ENCODE peak calls at places on chromosomes 6 and 20, in five cellular contexts. One of them, this sample, is unnamed.

GRCh38 chr6:111803384-111803783 is 69.9 kb downstream of the FYN start:
- DNase-seq in endothelial cell of umbilical vein: no peak
- DNase-seq in mesendoderm: no peak
- DNase-seq in GM23338: no peak
- DNase-seq in GM12878: no peak
- DNase-seq in this sample: no peak

GRCh38 chr6:2363211-2363610 is 117.8 kb upstream of the GMDS start:
- DNase-seq in endothelial cell of umbilical vein: no peak
- DNase-seq in mesendoderm: no peak
- DNase-seq in GM12878: no peak
- DNase-seq in GM23338: no peak
- DNase-seq in this sample: peak

GRCh38 chr6:43973351-43973750 is 153.9 kb downstream of the MRPL14 start:
- DNase-seq in GM12878: no peak
- DNase-seq in endothelial cell of umbilical vein: no peak
- DNase-seq in GM23338: no peak
- DNase-seq in mesendoderm: no peak
- DNase-seq in this sample: peak

GRCh38 chr6:128367437-128367836 is 153.0 kb downstream of the PTPRK start:
- DNase-seq in GM23338: no peak
- DNase-seq in mesendoderm: no peak
- DNase-seq in endothelial cell of umbilical vein: peak
- DNase-seq in GM12878: no peak
- DNase-seq in this sample: no peak

GRCh38 chr6:22880686-22881433 is 311.5 kb downstream of the HDGFL1 start:
- DNase-seq in GM12878: no peak
- DNase-seq in mesendoderm: peak
- DNase-seq in GM23338: no peak
- DNase-seq in endothelial cell of umbilical vein: peak
- DNase-seq in this sample: peak

GRCh38 chr6:143598466-143599080 is 79.2 kb upstream of the PHACTR2 start:
- DNase-seq in endothelial cell of umbilical vein: no peak
- DNase-seq in mesendoderm: peak
- DNase-seq in GM12878: no peak
- DNase-seq in GM23338: no peak
- DNase-seq in this sample: no peak

GRCh38 chr6:77217896-77218295 is 245.4 kb downstream of the HTR1B start:
- DNase-seq in mesendoderm: peak
- DNase-seq in GM23338: no peak
- DNase-seq in GM12878: no peak
- DNase-seq in endothelial cell of umbilical vein: no peak
- DNase-seq in this sample: no peak

GRCh38 chr6:105279463-105279862 is 99.6 kb upstream of the POPDC3 start:
- DNase-seq in mesendoderm: no peak
- DNase-seq in GM12878: no peak
- DNase-seq in endothelial cell of umbilical vein: no peak
- DNase-seq in GM23338: no peak
- DNase-seq in this sample: no peak

GRCh38 chr20:32336918-32337347 is 21.2 kb upstream of the ASXL1 start:
- DNase-seq in GM23338: peak
- DNase-seq in mesendoderm: peak
- DNase-seq in GM12878: no peak
- DNase-seq in endothelial cell of umbilical vein: peak
- DNase-seq in this sample: no peak

GRCh38 chr6:152416652-152417051 is 220.5 kb downstream of the SYNE1 start:
- DNase-seq in GM12878: no peak
- DNase-seq in endothelial cell of umbilical vein: no peak
- DNase-seq in GM23338: no peak
- DNase-seq in mesendoderm: no peak
- DNase-seq in this sample: no peak
- H3K4me2 ChIP-seq in GM12878: no peak
- H3K4me2 ChIP-seq in endothelial cell of umbilical vein: no peak
- H3K4me2 ChIP-seq in GM23338: no peak
- H3K4me2 ChIP-seq in mesendoderm: no peak
- H3K4me2 ChIP-seq in this sample: no peak

DNA sequence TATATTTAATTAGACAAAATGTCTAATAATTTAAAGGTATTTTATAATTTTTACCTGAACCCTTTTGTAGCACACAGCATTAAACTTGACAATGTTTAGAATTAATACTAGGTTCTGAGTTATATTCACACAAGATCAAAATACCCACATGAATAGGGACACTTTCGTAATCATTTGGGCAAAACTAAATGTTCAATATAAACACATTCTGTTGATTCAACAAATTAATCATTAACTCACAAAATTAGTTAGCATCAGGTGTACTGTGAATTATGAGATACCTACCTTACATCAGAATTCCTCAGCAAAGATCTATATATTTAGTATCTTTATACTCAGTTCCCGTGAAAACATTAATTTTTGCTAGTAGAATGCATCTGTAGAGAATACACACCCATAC is 481.5 kb upstream of the MANEA start:
- DNase-seq in mesendoderm: no peak
- DNase-seq in endothelial cell of umbilical vein: no peak
- DNase-seq in GM12878: no peak
- DNase-seq in GM23338: no peak
- DNase-seq in this sample: no peak
- H3K27ac ChIP-seq in mesendoderm: no peak
- H3K27ac ChIP-seq in endothelial cell of umbilical vein: no peak
- H3K27ac ChIP-seq in GM12878: no peak
- H3K27ac ChIP-seq in GM23338: no peak
- H3K27ac ChIP-seq in this sample: peak

GRCh38 chr6:132392292-132392691 is 9.0 kb downstream of the MOXD1 start:
- DNase-seq in GM23338: peak
- DNase-seq in mesendoderm: no peak
- DNase-seq in GM12878: no peak
- DNase-seq in endothelial cell of umbilical vein: no peak
- DNase-seq in this sample: no peak
- H3K4me2 ChIP-seq in GM23338: peak
- H3K4me2 ChIP-seq in mesendoderm: no peak
- H3K4me2 ChIP-seq in GM12878: no peak
- H3K4me2 ChIP-seq in endothelial cell of umbilical vein: no peak
- H3K4me2 ChIP-seq in this sample: peak

DNA sequence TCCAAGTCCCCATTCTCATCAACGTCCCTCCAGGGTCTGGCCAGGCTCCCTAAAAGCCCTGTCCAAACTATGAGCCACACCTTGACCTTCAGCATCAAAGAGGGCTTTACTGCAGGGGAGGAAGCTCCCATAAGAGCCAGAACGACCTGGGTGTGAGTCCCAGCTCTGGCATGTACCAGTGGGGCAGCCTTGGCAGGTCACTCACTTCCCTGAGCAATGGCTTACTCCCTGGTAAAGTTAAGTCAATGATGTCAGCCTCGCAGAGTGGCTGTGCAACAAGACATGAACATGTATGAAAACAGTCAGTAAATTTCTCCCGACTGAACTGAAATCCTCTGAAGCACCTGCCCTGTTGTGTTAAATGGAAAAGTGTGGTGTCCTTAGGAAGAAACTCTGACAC is 48.7 kb upstream of the RANBP9 start:
- DNase-seq in GM12878: no peak
- DNase-seq in GM23338: no peak
- DNase-seq in endothelial cell of umbilical vein: no peak
- DNase-seq in mesendoderm: no peak
- DNase-seq in this sample: no peak
- H3K27ac ChIP-seq in GM12878: no peak
- H3K27ac ChIP-seq in GM23338: no peak
- H3K27ac ChIP-seq in endothelial cell of umbilical vein: no peak
- H3K27ac ChIP-seq in mesendoderm: no peak
- H3K27ac ChIP-seq in this sample: no peak

DNA sequence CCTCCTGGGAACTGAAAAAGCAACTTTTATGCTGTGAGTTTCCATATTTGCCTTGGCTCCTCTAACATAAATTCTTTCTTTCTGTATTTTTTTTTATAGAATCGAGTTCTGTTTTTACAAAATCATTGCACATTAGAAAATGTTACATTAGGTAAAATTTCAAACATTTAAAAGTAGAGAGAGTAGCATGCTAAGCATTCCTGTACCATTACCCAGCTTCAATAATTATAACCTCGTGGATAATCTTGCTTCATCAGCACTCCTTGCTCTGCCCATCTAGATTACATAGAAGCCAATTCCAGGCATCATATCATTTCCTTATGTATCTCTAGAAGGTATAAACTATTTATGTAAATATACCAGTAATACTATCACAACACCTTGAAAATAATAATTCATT is 15.4 kb upstream of the FBXO30 start:
- DNase-seq in GM23338: no peak
- DNase-seq in GM12878: no peak
- DNase-seq in mesendoderm: no peak
- DNase-seq in endothelial cell of umbilical vein: no peak
- DNase-seq in this sample: no peak
- H3K4me2 ChIP-seq in GM23338: no peak
- H3K4me2 ChIP-seq in GM12878: no peak
- H3K4me2 ChIP-seq in mesendoderm: no peak
- H3K4me2 ChIP-seq in endothelial cell of umbilical vein: no peak
- H3K4me2 ChIP-seq in this sample: no peak

GRCh38 chr6:163405412-163406309 is 8.9 kb upstream of the QKI start:
- DNase-seq in mesendoderm: no peak
- DNase-seq in GM23338: peak
- DNase-seq in endothelial cell of umbilical vein: peak
- DNase-seq in GM12878: no peak
- DNase-seq in this sample: no peak
- H3K27ac ChIP-seq in mesendoderm: no peak
- H3K27ac ChIP-seq in GM23338: peak
- H3K27ac ChIP-seq in endothelial cell of umbilical vein: peak
- H3K27ac ChIP-seq in GM12878: peak
- H3K27ac ChIP-seq in this sample: no peak

This sample was measured in mammary epithelial cell.